ENCODE peak calls at places on chromosome 3, in five cellular contexts. D, Y, B, J and F are unnamed samples.

GRCh38 chr3:195147649-195148121 is 123.3 kb downstream of the XXYLT1 start:
- DNase-seq in D (no peak), Y (no peak), B (no peak), J (no peak), F (no peak)

GRCh38 chr3:190855151-190855550 is 7.3 kb downstream of the GMNC start:
- DNase-seq in D (no peak), Y (no peak), B (no peak), J (no peak), F (no peak)

GRCh38 chr3:186590580-186591296 is 20.2 kb downstream of the DNAJB11 start:
- DNase-seq in D (no peak), Y (no peak), B (no peak), J (no peak), F (no peak)

GRCh38 chr3:18438586-18438985 is 13.4 kb upstream of the SATB1 start:
- DNase-seq in D (no peak), Y (no peak), B (no peak), J (no peak), F (no peak)

GRCh38 chr3:149443545-149443912 is 31.0 kb upstream of the TM4SF4 start:
- DNase-seq in D (no peak), Y (no peak), B (no peak), J (no peak), F (no peak)

GRCh38 chr3:139388961-139389551 is 391 bp downstream of the COPB2 start:
- DNase-seq in D (no peak), Y (no peak), B (no peak), J (no peak), F (no peak)

GRCh38 chr3:108312656-108313055 is 16.3 kb downstream of the HHLA2 start:
- DNase-seq in D (no peak), Y (no peak), B (no peak), J (peak), F (no peak)

GRCh38 chr3:124260206-124260915 is 268.4 kb upstream of the ROPN1 start:
- DNase-seq in D (no peak), Y (no peak), B (no peak), J (peak), F (peak)

GRCh38 chr3:126753191-126754160 is 49.4 kb downstream of the CHCHD6 start:
- DNase-seq in D (no peak), Y (peak), B (no peak), J (peak), F (peak)

GRCh38 chr3:11138371-11138770 is 15.9 kb upstream of the HRH1 start:
- DNase-seq in D (no peak), Y (no peak), B (no peak), J (no peak), F (no peak)

GRCh38 chr3:4021162-4021561 is 221.9 kb downstream of the LRRN1 start:
- DNase-seq in D (no peak), Y (no peak), B (no peak), J (no peak), F (no peak)

GRCh38 chr3:134471521-134472193 is 14.1 kb downstream of the ANAPC13 start:
- DNase-seq in D (no peak), Y (no peak), B (no peak), J (no peak), F (no peak)

GRCh38 chr3:11776346-11776745 is 70.3 kb downstream of the TAMM41 start:
- DNase-seq in D (no peak), Y (no peak), B (no peak), J (no peak), F (no peak)

GRCh38 chr3:150252462-150252861 is 155.6 kb upstream of the TSC22D2 start:
- DNase-seq in D (no peak), Y (no peak), B (no peak), J (no peak), F (no peak)

GRCh38 chr3:23094890-23095462 is 108.2 kb upstream of the UBE2E2 start:
- DNase-seq in D (no peak), Y (no peak), B (peak), J (no peak), F (no peak)

GRCh38 chr3:184361932-184362667 is 590 bp downstream of the POLR2H start:
- DNase-seq in D (no peak), Y (peak), B (no peak), J (no peak), F (peak)

GRCh38 chr3:124467980-124468902 is 262.0 kb upstream of the UMPS start:
- DNase-seq in D (no peak), Y (no peak), B (no peak), J (no peak), F (no peak)

GRCh38 chr3:69451594-69451993 is 65.7 kb upstream of the FRMD4B start:
- DNase-seq in D (no peak), Y (no peak), B (no peak), J (no peak), F (no peak)

GRCh38 chr3:108489776-108490175 is 20.6 kb downstream of the MYH15 start:
- DNase-seq in D (no peak), Y (no peak), B (no peak), J (no peak), F (peak)

GRCh38 chr3:32897202-32897601 is 54.2 kb upstream of the CCR4 start:
- DNase-seq in D (no peak), Y (no peak), B (no peak), J (no peak), F (no peak)

GRCh38 chr3:49386056-49386756 is 25.6 kb downstream of the RHOA start:
- DNase-seq in D (no peak), Y (no peak), B (no peak), J (no peak), F (no peak)

GRCh38 chr3:56787258-56787777 is 14.4 kb downstream of the ARHGEF3 start:
- DNase-seq in D (no peak), Y (no peak), B (no peak), J (no peak), F (no peak)

GRCh38 chr3:114214542-114215341 is 22.6 kb downstream of the ZNF80 start:
- DNase-seq in D (no peak), Y (no peak), B (no peak), J (no peak), F (no peak)

GRCh38 chr3:134685881-134686802 is 35.3 kb upstream of the KY start:
- DNase-seq in D (no peak), Y (no peak), B (peak), J (peak), F (no peak)

GRCh38 chr3:31704651-31705179 is 172.0 kb downstream of the STT3B start:
- DNase-seq in D (peak), Y (no peak), B (peak), J (peak), F (peak)

GRCh38 chr3:100269410-100270217 is 8.8 kb downstream of the TBC1D23 start:
- DNase-seq in D (no peak), Y (no peak), B (peak), J (peak), F (no peak)

GRCh38 chr3:160150525-160150924 is 74.7 kb upstream of the C3orf80 start:
- DNase-seq in D (no peak), Y (no peak), B (no peak), J (no peak), F (no peak)

GRCh38 chr3:138694287-138695007 is 85.9 kb downstream of the FAIM start:
- DNase-seq in D (no peak), Y (no peak), B (peak), J (peak), F (no peak)

GRCh38 chr3:154779571-154779970 is 300.5 kb upstream of the MME start:
- DNase-seq in D (no peak), Y (no peak), B (no peak), J (peak), F (no peak)

GRCh38 chr3:49844464-49845183 is 11.7 kb downstream of the TRAIP start:
- DNase-seq in D (no peak), Y (no peak), B (no peak), J (no peak), F (no peak)

GRCh38 chr3:109336272-109336957 is 931 bp downstream of the DPPA4 start:
- DNase-seq in D (no peak), Y (no peak), B (no peak), J (no peak), F (no peak)

GRCh38 chr3:117622130-117622841 is 912.7 kb downstream of the TUSC7 start:
- DNase-seq in D (no peak), Y (no peak), B (peak), J (peak), F (no peak)

GRCh38 chr3:117624424-117624823 is 914.8 kb downstream of the TUSC7 start:
- DNase-seq in D (no peak), Y (no peak), B (no peak), J (no peak), F (no peak)

GRCh38 chr3:117616213-117616612 is 906.6 kb downstream of the TUSC7 start:
- DNase-seq in D (no peak), Y (no peak), B (no peak), J (no peak), F (no peak)

GRCh38 chr3:117619805-117620204 is 910.2 kb downstream of the TUSC7 start:
- DNase-seq in D (no peak), Y (no peak), B (no peak), J (no peak), F (no peak)

GRCh38 chr3:117618462-117618861 is 908.9 kb downstream of the TUSC7 start:
- DNase-seq in D (no peak), Y (no peak), B (no peak), J (no peak), F (no peak)
- TF ChIP-seq CTCF in D (no peak), Y (no peak), B (no peak), J (no peak), F (no peak)

GRCh38 chr3:81349941-81350340 is 411.5 kb downstream of the GBE1 start:
- DNase-seq in D (no peak), Y (no peak), B (no peak), J (no peak), F (no peak)

DNA sequence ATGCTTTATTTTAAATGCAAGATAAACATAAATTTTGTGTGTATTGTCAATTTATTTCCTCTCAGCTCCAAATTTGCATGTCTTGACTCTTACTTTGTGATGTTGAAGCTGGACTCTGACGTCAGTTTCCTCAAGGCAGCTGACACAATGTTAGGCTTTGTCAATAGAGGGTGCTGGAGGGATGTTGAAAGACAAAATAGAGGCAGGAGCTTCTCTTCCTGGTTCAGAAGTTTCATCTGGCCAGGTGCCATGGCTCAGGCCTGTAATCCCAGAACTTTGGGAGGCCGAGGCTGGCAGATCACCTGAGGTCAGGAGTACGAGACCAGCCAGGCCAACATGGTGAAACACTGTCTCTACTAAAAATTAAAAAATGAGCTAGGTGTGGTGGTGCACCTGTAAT is 408.6 kb downstream of the GBE1 start:
- DNase-seq in D (no peak), Y (no peak), B (no peak), J (no peak), F (no peak)
- TF ChIP-seq CTCF in D (no peak), Y (peak), B (no peak), J (no peak), F (no peak)

GRCh38 chr3:105367406-105368213 is 901 bp downstream of the ALCAM start:
- DNase-seq in D (peak), Y (peak), B (no peak), J (no peak), F (peak)
- TF ChIP-seq CTCF in D (no peak), Y (no peak), B (peak), J (peak), F (no peak)

GRCh38 chr3:96330795-96331194 is 483.6 kb upstream of the EPHA6 start:
- DNase-seq in D (no peak), Y (no peak), B (no peak), J (no peak), F (no peak)

GRCh38 chr3:96334779-96335178 is 479.6 kb upstream of the EPHA6 start:
- DNase-seq in D (no peak), Y (no peak), B (no peak), J (no peak), F (no peak)

GRCh38 chr3:96331341-96331740 is 483.1 kb upstream of the EPHA6 start:
- DNase-seq in D (no peak), Y (no peak), B (no peak), J (no peak), F (no peak)
- TF ChIP-seq CTCF in D (no peak), Y (peak), B (no peak), J (no peak), F (no peak)